ENCODE peak calls at places on chromosomes 4 and X, in eight cellular contexts. B is fibroblast of lung, H is iPS DF 6.9, S is aorta, G is neural progenitor cell, U is OCI-LY7, M is esophagus squamous epithelium, Z is adrenal gland. Q is an unnamed sample.

GRCh38 chrX:73214366-73215094 is at the start of gene NAP1L2:
- DNase-seq in G (peak), B (peak), U (no peak), M (no peak), Z (peak), S (peak), H (peak), Q (peak)

GRCh38 chrX:150897371-150898319 is 823 bp downstream of the CD99L2 start:
- DNase-seq in G (peak), H (no peak), S (no peak), Z (peak), B (peak), U (peak), M (no peak), Q (peak)

GRCh38 chr4:158805628-158806471 is 37.0 kb downstream of the FNIP2 start:
- DNase-seq in H (no peak), S (no peak), M (no peak), G (no peak), U (no peak), B (no peak), Z (no peak), Q (no peak)

GRCh38 chrX:118360429-118361125 is 14.7 kb downstream of the WDR44 start:
- DNase-seq in B (peak), U (no peak), Z (no peak), G (peak), S (no peak), H (no peak), M (no peak), Q (no peak)

GRCh38 chrX:7444967-7445366 is 297.0 kb upstream of the PUDP start:
- DNase-seq in M (no peak), Z (no peak), H (no peak), G (no peak), B (no peak), S (no peak), U (no peak), Q (no peak)

GRCh38 chr4:101282076-101282844 is 65.1 kb downstream of the PPP3CA start:
- DNase-seq in B (no peak), S (no peak), H (peak), G (no peak), Z (no peak), U (no peak), M (no peak), Q (no peak)

GRCh38 chr4:6262847-6263487 is 6.7 kb upstream of the WFS1 start:
- DNase-seq in Z (no peak), S (peak), B (no peak), U (no peak), H (no peak), G (no peak), M (no peak), Q (no peak)

GRCh38 chrX:86910602-86911311 is 606.8 kb upstream of the KLHL4 start:
- DNase-seq in H (no peak), S (no peak), M (no peak), U (no peak), Z (no peak), G (no peak), B (no peak), Q (no peak)

GRCh38 chrX:68895339-68896250 is 66.8 kb downstream of the EFNB1 start:
- DNase-seq in S (peak), Z (peak), H (no peak), G (no peak), U (no peak), B (peak), M (no peak), Q (peak)

GRCh38 chr4:168993724-168994510 is 16.1 kb downstream of the CBR4 start:
- DNase-seq in B (peak), S (no peak), Z (no peak), H (no peak), U (no peak), M (no peak), G (no peak), Q (no peak)

GRCh38 chr4:159071178-159071968 is 31.5 kb upstream of the RAPGEF2 start:
- DNase-seq in B (peak), U (no peak), H (no peak), Z (no peak), G (no peak), S (no peak), M (no peak), Q (no peak)

GRCh38 chr4:157819693-157820464 is 352.9 kb downstream of the GASK1B start:
- DNase-seq in U (no peak), Z (no peak), G (no peak), S (peak), H (no peak), M (no peak), B (no peak), Q (no peak)

GRCh38 chrX:150074175-150074574 is 135.9 kb upstream of the EOLA2 start:
- DNase-seq in H (no peak), Z (no peak), U (no peak), B (peak), S (no peak), M (no peak), G (no peak), Q (no peak)

GRCh38 chr4:87353592-87353991 is 30.9 kb upstream of the HSD17B13 start:
- DNase-seq in S (no peak), Z (peak), M (no peak), H (peak), U (peak), G (peak), B (peak), Q (peak)

GRCh38 chr4:182306792-182307507 is 63.7 kb downstream of the TENM3 start:
- DNase-seq in M (no peak), G (no peak), Z (no peak), B (peak), U (no peak), H (no peak), S (no peak), Q (no peak)

GRCh38 chrX:115649461-115650063 is 88.6 kb downstream of the PLS3 start:
- DNase-seq in Z (no peak), B (no peak), U (no peak), H (no peak), G (no peak), S (no peak), M (no peak), Q (no peak)

GRCh38 chrX:2595258-2595657 is 94.5 kb upstream of the DHRSX start:
- DNase-seq in S (no peak), M (no peak), G (no peak), H (no peak), Z (no peak), B (peak), U (no peak), Q (no peak)

GRCh38 chr4:164779811-164780216 is 25.9 kb downstream of the SMIM31 start:
- DNase-seq in G (peak), Z (peak), B (peak), S (no peak), U (peak), M (no peak), H (peak), Q (no peak)

GRCh38 chr4:184934961-184935360 is 83.3 kb upstream of the HELT start:
- DNase-seq in U (no peak), H (no peak), S (no peak), Z (no peak), G (no peak), B (no peak), M (no peak), Q (no peak)

GRCh38 chr4:98566491-98567008 is 91.9 kb downstream of the TSPAN5 start:
- DNase-seq in G (no peak), U (no peak), S (no peak), H (no peak), M (no peak), Z (no peak), B (no peak), Q (no peak)
- H3K27ac ChIP-seq in G (peak), U (no peak), S (no peak), H (no peak), M (peak), Z (no peak), B (no peak), Q (no peak)

DNA sequence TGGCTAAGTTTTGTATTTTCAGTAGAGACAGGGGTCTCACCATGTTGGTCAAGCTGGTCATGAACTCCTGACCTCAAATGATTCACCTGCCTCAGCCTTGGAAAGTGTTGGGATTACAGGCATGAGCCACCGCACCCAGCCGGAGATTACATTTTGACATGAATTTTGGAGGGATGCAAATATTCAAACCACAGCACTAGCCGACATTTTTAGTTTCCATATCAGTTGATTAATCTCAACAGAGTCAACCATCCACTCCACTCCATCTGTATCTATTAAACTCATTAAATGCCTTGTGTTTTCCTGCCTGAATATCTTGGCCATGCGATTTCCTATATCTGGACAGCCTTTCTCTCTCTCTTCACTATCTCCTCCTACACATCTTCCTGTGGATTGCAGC is 64.1 kb upstream of the PDGFRA start:
- DNase-seq in S (no peak), B (peak), Z (no peak), M (no peak), U (no peak), H (no peak), G (no peak), Q (no peak)
- H3K27ac ChIP-seq in S (no peak), B (peak), Z (no peak), M (no peak), U (no peak), H (no peak), G (no peak), Q (no peak)

DNA sequence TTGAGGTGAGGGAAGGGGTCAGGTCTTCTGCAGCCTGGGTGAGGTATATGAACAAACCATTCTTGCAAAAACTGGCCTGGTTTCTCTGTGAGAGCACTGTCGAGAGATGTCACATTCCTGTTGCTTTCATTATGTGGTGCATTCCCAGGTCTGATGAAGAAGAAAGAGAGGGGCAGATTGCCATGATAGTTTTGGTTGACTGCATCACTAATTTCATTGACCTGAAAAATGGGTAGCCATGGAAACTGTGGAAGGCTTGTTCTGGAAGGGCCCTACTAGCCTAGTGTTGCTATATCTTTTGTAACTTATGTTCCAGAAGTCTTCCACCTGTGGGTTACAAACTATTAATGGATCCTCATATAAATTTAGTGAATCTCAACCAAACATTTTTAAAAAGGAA is 32.9 kb upstream of the CYBB start:
- DNase-seq in S (no peak), M (no peak), B (peak), Z (no peak), G (no peak), U (no peak), H (no peak), Q (no peak)
- H3K27ac ChIP-seq in S (no peak), M (no peak), B (no peak), Z (no peak), G (no peak), U (no peak), H (no peak), Q (no peak)

GRCh38 chr4:174061026-174061425 is 222.4 kb downstream of the FBXO8 start:
- DNase-seq in U (no peak), M (no peak), B (no peak), G (no peak), S (no peak), Z (no peak), H (no peak), Q (no peak)
- H3K27ac ChIP-seq in U (no peak), M (no peak), B (no peak), G (no peak), S (no peak), Z (no peak), H (no peak), Q (no peak)

DNA sequence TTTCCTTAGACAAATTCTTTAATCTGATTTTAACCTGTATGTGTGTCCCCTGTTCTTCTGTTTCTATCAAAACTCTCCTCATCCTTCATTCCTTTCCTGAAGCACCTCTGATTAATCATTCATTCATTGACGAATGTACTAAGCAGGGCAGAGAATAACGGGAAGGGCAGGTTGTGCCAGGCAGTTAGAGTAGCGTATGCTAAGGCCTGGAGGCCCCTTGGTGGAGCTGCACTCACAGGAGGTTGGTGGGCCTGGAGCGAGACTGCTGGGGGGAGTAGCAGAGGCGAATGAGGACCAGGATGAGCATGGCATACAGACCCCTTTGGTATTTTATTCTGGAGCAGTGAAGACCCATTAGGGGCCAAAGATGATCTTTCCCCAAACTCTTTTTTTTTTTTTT is 22.5 kb downstream of the PTTG2 start:
- DNase-seq in B (no peak), G (no peak), M (no peak), Z (no peak), S (no peak), U (no peak), H (no peak), Q (no peak)
- H3K27ac ChIP-seq in B (no peak), G (no peak), M (peak), Z (no peak), S (no peak), U (peak), H (no peak), Q (no peak)

GRCh38 chrX:48470833-48471118 is 716 bp upstream of the SLC38A5 start:
- DNase-seq in M (no peak), B (no peak), S (no peak), Z (no peak), H (no peak), G (no peak), U (no peak), Q (no peak)

GRCh38 chrX:48470110-48470832 is at the start of gene SLC38A5:
- DNase-seq in B (no peak), Z (no peak), U (no peak), H (no peak), M (no peak), G (no peak), S (no peak), Q (no peak)

GRCh38 chrX:48472225-48472624 is 2.2 kb upstream of the SLC38A5 start:
- DNase-seq in M (no peak), Z (no peak), S (no peak), B (no peak), G (no peak), H (no peak), U (no peak), Q (no peak)

GRCh38 chrX:48472851-48473717 is 2.9 kb upstream of the FTSJ1 start:
- DNase-seq in Z (no peak), M (no peak), B (no peak), H (no peak), U (no peak), S (no peak), G (peak), Q (no peak)

DNA sequence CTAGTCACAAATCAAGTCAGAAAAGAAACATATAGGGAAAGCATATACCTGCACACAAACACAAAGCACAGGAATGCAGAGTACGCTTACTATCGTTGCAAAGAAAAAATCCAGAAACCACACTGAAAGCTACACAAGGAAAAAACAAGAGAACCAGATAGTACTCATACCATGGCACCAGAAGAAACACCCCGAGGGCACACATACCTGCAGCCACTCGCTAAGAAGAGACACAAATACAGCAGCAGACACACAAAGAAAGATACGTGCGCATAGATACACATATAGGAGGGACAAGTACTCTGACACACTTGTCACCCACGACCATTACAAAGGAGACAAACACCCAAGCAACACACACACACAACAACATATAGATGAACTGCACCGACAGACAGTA is 1.4 kb upstream of the SLC38A5 start:
- DNase-seq in B (no peak), U (no peak), M (no peak), G (no peak), H (no peak), Z (no peak), S (no peak), Q (no peak)
- H3K27ac ChIP-seq in B (no peak), U (no peak), M (no peak), G (no peak), H (no peak), Z (no peak), S (no peak), Q (no peak)